ENCODE peak calls at places on chromosome 2, in five cellular contexts. V is H1, Q is neuronal stem cell, P is H9, E is mesendoderm. W is an unnamed sample. For H3K4me1, the result is how much of the 10 kb centered on the place peaks cover.

GRCh38 chr2:72770879-72771461 is 54.9 kb downstream of the EXOC6B start:
- DNase-seq in V (no peak), E (peak), P (no peak), Q (peak), W (peak)

GRCh38 chr2:156340818-156341481 is 8.4 kb upstream of the NR4A2 start:
- DNase-seq in V (no peak), Q (peak), E (peak), P (no peak), W (peak)

GRCh38 chr2:102698369-102699111 is 63.3 kb upstream of the TMEM182 start:
- DNase-seq in V (no peak), P (no peak), Q (no peak), E (no peak), W (no peak)

GRCh38 chr2:41847744-41848441 is 199.9 kb upstream of the PKDCC start:
- DNase-seq in Q (no peak), P (no peak), E (no peak), V (no peak), W (peak)

GRCh38 chr2:60544059-60544458 is 9.4 kb downstream of the BCL11A start:
- DNase-seq in V (no peak), P (no peak), Q (no peak), E (no peak), W (no peak)

GRCh38 chr2:150690870-150691269 is 203.4 kb upstream of the RND3 start:
- DNase-seq in P (no peak), E (no peak), V (no peak), Q (no peak), W (peak)

GRCh38 chr2:135688002-135688401 is 53.7 kb upstream of the UBXN4 start:
- DNase-seq in V (no peak), Q (peak), P (no peak), E (no peak), W (peak)

GRCh38 chr2:157725856-157726255 is 97.2 kb upstream of the ACVR1C start:
- DNase-seq in V (no peak), Q (no peak), E (no peak), P (no peak), W (peak)

GRCh38 chr2:196182439-196183171 is 11.2 kb upstream of the STK17B start:
- DNase-seq in Q (no peak), V (no peak), P (no peak), E (no peak), W (no peak)

GRCh38 chr2:20618468-20618885 is 32.4 kb downstream of the HS1BP3 start:
- DNase-seq in E (no peak), V (no peak), Q (no peak), P (no peak), W (no peak)

GRCh38 chr2:121210691-121211090 is 74.3 kb downstream of the TFCP2L1 start:
- DNase-seq in Q (no peak), V (no peak), E (peak), P (no peak), W (no peak)

GRCh38 chr2:105179469-105180372 is 61.8 kb upstream of the GPR45 start:
- DNase-seq in Q (no peak), V (no peak), P (peak), E (peak), W (peak)

GRCh38 chr2:19649785-19650380 is 251.9 kb downstream of the TTC32 start:
- DNase-seq in P (no peak), Q (no peak), V (no peak), E (peak), W (peak)

GRCh38 chr2:37856101-37856751 is 68.9 kb upstream of the RMDN2 start:
- DNase-seq in Q (no peak), E (no peak), V (no peak), P (no peak), W (no peak)

GRCh38 chr2:165069131-165069530 is 113.8 kb upstream of the SLC38A11 start:
- DNase-seq in P (no peak), V (no peak), Q (no peak), E (no peak), W (peak)

GRCh38 chr2:16105664-16106281 is 165.4 kb downstream of the MYCN start:
- DNase-seq in Q (no peak), V (peak), E (peak), P (peak), W (no peak)

GRCh38 chr2:85551698-85552678 is 9.3 kb downstream of the GGCX start:
- DNase-seq in Q (peak), V (peak), P (peak), E (peak), W (peak)

GRCh38 chr2:23584054-23584745 is 199.2 kb downstream of the KLHL29 start:
- DNase-seq in Q (no peak), E (no peak), P (no peak), V (no peak), W (no peak)

GRCh38 chr2:173898178-173898668 is 67.0 kb downstream of the SP3 start:
- DNase-seq in E (no peak), P (no peak), Q (no peak), V (no peak), W (no peak)

GRCh38 chr2:27800856-27801255 is 29.3 kb downstream of the MRPL33 start:
- DNase-seq in V (peak), P (no peak), E (no peak), Q (no peak), W (no peak)

GRCh38 chr2:70626254-70626990 is 72.8 kb upstream of the TGFA start:
- DNase-seq in V (peak), E (peak), P (peak), Q (no peak), W (no peak)

GRCh38 chr2:27494944-27495554 is at the start of gene FNDC4:
- DNase-seq in V (peak), Q (peak), P (peak), E (peak), W (no peak)

GRCh38 chr2:197677483-197677882 is 2.1 kb upstream of the RFTN2 start:
- DNase-seq in E (peak), P (no peak), Q (no peak), V (no peak), W (peak)

GRCh38 chr2:22035333-22035964 is 911.7 kb downstream of the TDRD15 start:
- DNase-seq in Q (no peak), P (no peak), V (no peak), E (no peak), W (no peak)

GRCh38 chr2:39435974-39436591 is 1.0 kb downstream of the MAP4K3 start:
- DNase-seq in Q (no peak), V (no peak), E (no peak), P (peak), W (peak)

DNA sequence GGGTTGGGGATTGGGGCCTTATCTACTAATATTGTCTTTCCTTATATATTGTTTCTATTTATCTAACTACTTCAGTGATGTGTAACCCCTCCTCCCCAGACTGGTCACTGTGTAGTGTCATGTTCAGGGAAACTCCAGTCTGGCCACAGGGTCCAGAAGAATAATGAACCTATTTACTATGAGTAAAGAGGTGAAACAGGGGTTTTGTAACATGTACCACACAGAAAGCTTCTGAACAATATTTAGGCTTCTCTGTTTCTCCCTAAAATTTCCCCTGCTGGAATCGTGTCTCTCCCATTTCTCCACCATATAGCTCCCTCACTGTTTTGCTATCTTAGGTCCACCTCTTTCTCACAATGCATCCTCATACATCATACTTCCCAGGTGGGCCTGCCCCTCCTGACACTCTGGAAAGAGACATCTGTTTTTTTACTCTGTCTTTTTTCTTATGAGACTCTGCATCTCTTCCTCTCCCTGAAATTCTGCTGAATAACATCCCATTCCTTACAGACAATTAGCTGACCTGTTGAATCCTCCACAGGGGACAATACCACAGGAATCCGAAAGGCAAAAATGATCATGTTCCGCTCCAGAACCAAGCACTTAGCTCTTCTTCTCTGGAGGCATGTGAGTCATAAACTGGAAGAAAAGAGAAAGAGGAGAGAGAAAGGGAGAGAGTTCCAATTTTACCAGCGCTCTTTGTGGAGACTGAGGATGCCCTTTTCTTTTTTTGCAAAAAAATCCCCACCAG is 154.8 kb downstream of the ZEB2 start:
- DNase-seq in E (peak), Q (no peak), V (no peak), P (no peak), W (peak)
- H4K8ac ChIP-seq in E (no peak), Q (no peak), V (no peak), P (no peak), W (no peak)

GRCh38 chr2:57796527-57796926 is 250.1 kb upstream of the VRK2 start:
- DNase-seq in V (no peak), Q (peak), E (peak), P (no peak), W (no peak)
- H3K4me1 ChIP-seq in V (under half), Q (under half), E (under half), P (under half), W (under half)

GRCh38 chr2:46066591-46066990 is 230.6 kb upstream of the EPAS1 start:
- DNase-seq in E (no peak), V (no peak), P (no peak), Q (no peak), W (peak)
- H4K8ac ChIP-seq in E (no peak), V (no peak), P (no peak), Q (no peak), W (peak)

GRCh38 chr2:233244818-233245217 is 6.7 kb upstream of the ATG16L1 start:
- DNase-seq in Q (no peak), V (no peak), P (no peak), E (no peak), W (peak)
- H3K4me1 ChIP-seq in Q (under half), V (under half), P (under half), E (under half), W (under half)

DNA sequence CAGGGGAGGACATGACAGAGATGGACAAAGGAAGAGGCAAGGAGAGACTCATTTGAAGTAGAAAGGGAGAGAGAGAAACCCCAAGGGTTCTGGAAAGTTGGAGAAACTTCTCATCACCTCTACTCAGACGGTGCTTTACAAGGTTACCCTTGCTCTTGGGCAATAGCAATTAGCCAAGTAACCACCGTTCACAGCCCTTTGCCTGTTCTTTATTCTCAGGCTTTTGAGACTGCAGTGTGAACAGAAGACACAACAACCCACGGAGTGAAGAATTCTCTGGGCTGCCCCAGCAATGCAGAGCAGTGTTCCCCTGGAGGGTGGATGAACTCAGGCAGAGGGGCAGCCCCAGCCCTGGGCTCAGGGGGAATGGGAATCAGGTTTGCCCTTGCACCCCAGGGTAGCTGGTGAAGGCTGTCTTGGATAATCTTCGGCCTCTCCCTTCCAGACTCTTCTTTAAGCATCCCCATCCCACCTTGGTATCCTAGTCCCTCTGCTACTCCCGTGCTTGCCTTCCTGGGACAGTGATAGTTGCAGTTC is 69.1 kb downstream of the MCFD2 start:
- DNase-seq in Q (no peak), V (no peak), E (no peak), P (no peak), W (no peak)
- H4K8ac ChIP-seq in Q (no peak), V (no peak), E (no peak), P (no peak), W (peak)

GRCh38 chr2:218367415-218368149 is 10.9 kb downstream of the CATIP start:
- DNase-seq in V (peak), P (peak), Q (peak), E (peak), W (peak)
- H3K4me1 ChIP-seq in V (under half), P (under half), Q (under half), E (under half), W (under half)

GRCh38 chr2:66888791-66889631 is 454.1 kb downstream of the MEIS1 start:
- DNase-seq in E (no peak), V (no peak), Q (no peak), P (no peak), W (peak)
- H4K8ac ChIP-seq in E (no peak), V (no peak), Q (no peak), P (no peak), W (peak)

DNA sequence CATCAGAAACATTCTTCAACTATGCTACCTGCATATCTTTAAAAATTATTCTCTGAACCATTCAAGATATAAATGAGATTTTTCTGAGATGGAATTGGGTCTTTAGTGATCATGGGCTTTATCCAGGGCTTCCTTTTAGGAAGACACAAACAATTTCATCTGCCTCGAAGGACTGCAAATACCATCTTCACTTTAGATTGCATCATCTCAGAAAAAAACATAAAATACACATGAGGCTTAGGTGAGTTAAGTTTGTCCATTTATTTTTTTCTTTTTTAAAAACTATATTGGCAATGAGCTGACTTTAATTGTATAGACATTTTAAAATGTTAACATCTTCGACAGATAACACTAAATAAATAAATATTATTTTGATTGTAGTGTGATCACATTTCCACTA is 20.1 kb downstream of the TTN start:
- DNase-seq in Q (no peak), P (no peak), E (no peak), V (no peak), W (no peak)
- H3K4me1 ChIP-seq in Q (under half), P (under half), E (under half), V (under half), W (under half)

DNA sequence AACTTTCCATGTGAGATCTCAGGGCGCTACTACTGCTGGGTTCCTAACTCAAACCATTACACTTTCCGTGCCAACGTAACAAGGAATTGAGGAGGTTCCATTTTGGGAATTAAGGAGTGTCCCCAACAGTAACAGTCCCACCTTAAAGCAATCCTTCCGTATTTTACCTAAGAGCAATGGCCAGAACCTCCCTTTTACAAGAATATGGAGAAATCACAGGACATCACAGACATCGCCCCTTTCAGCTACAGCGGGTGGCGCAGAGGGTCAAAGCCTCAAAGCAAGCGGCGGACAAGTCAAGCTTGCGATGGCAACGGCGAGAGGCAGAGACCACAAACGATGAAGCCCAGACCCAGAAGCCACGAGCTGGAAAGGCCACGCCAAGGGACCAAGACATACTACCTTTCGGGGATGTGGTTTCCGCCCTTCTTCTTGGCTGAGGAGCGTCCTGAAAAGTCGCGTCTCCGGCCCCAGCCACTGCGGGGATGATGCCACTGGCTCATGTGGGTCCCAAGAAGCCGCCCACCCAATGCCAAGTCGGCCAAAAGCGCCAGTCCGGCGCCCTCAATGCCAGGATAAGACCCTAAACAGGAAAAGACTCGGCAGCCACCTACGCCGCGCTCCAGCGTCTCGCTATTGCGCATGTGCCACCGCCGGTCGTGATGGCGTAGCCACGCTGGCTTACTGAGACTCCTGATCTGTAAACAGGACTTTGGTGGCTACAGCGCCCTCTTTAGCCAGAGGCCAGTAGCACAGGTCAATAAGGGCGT is at the start of gene DUSP11:
- DNase-seq in Q (peak), P (peak), E (peak), V (peak), W (peak)
- H4K8ac ChIP-seq in Q (no peak), P (no peak), E (no peak), V (peak), W (peak)